ENCODE peak calls at places on chromosomes 13 and 19, in eight cellular contexts. L is colonic mucosa, U is fibroblast of lung, H is heart left ventricle, X is Panc1, G is cardiac muscle cell, O is thoracic aorta, K is spleen. Z is an unnamed sample. For H3K9me3, the result is how much of the 10 kb centered on the place peaks cover.

GRCh38 chr13:109778102-109778542 is 8.3 kb downstream of the IRS2 start:
- DNase-seq in X (peak), G (no peak), H (no peak), O (no peak), U (no peak), L (peak), K (no peak), Z (peak)

GRCh38 chr13:41311607-41312500 is 787 bp downstream of the NAA16 start:
- DNase-seq in G (peak), X (no peak), H (peak), U (peak), O (peak), K (peak), L (peak), Z (peak)

GRCh38 chr13:36945078-36945477 is 25.0 kb upstream of the SMAD9 start:
- DNase-seq in H (no peak), X (no peak), O (no peak), L (no peak), G (no peak), K (no peak), U (no peak), Z (no peak)

GRCh38 chr13:83549671-83550070 is 332.6 kb downstream of the SLITRK1 start:
- DNase-seq in O (no peak), K (no peak), G (no peak), U (no peak), H (no peak), L (no peak), X (no peak), Z (no peak)

GRCh38 chr13:44685641-44686040 is 109.5 kb upstream of the TSC22D1 start:
- DNase-seq in H (no peak), G (no peak), X (no peak), L (no peak), U (no peak), O (no peak), K (no peak), Z (no peak)

GRCh38 chr13:77305276-77305675 is 21.6 kb downstream of the MYCBP2 start:
- DNase-seq in O (no peak), L (no peak), K (no peak), U (no peak), G (no peak), X (no peak), H (no peak), Z (no peak)

GRCh38 chr19:3692141-3693029 is 7.9 kb downstream of the PIP5K1C start:
- DNase-seq in X (no peak), O (no peak), K (no peak), U (no peak), H (no peak), L (no peak), G (no peak), Z (peak)

GRCh38 chr19:55654833-55655647 is at the start of gene U2AF2:
- DNase-seq in O (peak), X (no peak), G (peak), U (peak), H (peak), K (peak), L (peak), Z (peak)

GRCh38 chr13:46317120-46317519 is 69.9 kb downstream of the RUBCNL start:
- DNase-seq in U (peak), H (no peak), O (no peak), L (no peak), G (no peak), K (no peak), X (no peak), Z (no peak)

GRCh38 chr13:21639604-21640003 is 31.3 kb upstream of the FGF9 start:
- DNase-seq in U (no peak), K (no peak), O (no peak), H (no peak), L (no peak), G (no peak), X (no peak), Z (no peak)

GRCh38 chr13:99281811-99282263 is 23.7 kb upstream of the GPR18 start:
- DNase-seq in L (peak), H (peak), U (no peak), G (no peak), K (peak), O (peak), X (no peak), Z (no peak)

GRCh38 chr19:2129486-2129885 is 21.9 kb downstream of the AP3D1 start:
- DNase-seq in H (no peak), K (no peak), G (no peak), L (no peak), U (no peak), O (no peak), X (no peak), Z (no peak)

GRCh38 chr13:45362939-45363338 is 22.0 kb upstream of the TPT1 start:
- DNase-seq in L (no peak), K (no peak), H (no peak), O (no peak), U (no peak), G (no peak), X (no peak), Z (no peak)

GRCh38 chr13:103157434-103158145 is 91.4 kb upstream of the SLC10A2 start:
- DNase-seq in G (no peak), K (no peak), X (no peak), U (no peak), L (no peak), H (no peak), O (no peak), Z (no peak)

GRCh38 chr19:48319647-48320537 is 5.5 kb upstream of the EMP3 start:
- DNase-seq in G (peak), U (peak), L (peak), H (peak), X (no peak), O (peak), K (peak), Z (peak)

GRCh38 chr13:64239372-64239771 is 2823.7 kb upstream of the PCDH20 start:
- DNase-seq in U (peak), X (no peak), O (no peak), K (no peak), H (no peak), G (no peak), L (no peak), Z (no peak)

GRCh38 chr13:99198630-99199029 is 2.0 kb upstream of the UBAC2 start:
- DNase-seq in G (no peak), U (no peak), L (peak), O (no peak), H (no peak), X (no peak), K (no peak), Z (no peak)

GRCh38 chr13:31322702-31323101 is 122.9 kb downstream of the B3GLCT start:
- DNase-seq in U (no peak), K (no peak), L (no peak), H (no peak), O (no peak), X (no peak), G (no peak), Z (no peak)

GRCh38 chr19:54094601-54095000 is 6.0 kb downstream of the OSCAR start:
- DNase-seq in L (no peak), G (no peak), K (no peak), O (no peak), H (no peak), U (no peak), X (no peak), Z (no peak)

GRCh38 chr19:23913931-23914330 is 755 bp upstream of the ZNF726 start:
- DNase-seq in U (no peak), L (no peak), X (no peak), K (no peak), O (no peak), G (no peak), H (no peak), Z (no peak)
- H3K4me3 ChIP-seq in U (no peak), L (peak), X (peak), K (no peak), O (peak), G (no peak), H (peak), Z (peak)

DNA sequence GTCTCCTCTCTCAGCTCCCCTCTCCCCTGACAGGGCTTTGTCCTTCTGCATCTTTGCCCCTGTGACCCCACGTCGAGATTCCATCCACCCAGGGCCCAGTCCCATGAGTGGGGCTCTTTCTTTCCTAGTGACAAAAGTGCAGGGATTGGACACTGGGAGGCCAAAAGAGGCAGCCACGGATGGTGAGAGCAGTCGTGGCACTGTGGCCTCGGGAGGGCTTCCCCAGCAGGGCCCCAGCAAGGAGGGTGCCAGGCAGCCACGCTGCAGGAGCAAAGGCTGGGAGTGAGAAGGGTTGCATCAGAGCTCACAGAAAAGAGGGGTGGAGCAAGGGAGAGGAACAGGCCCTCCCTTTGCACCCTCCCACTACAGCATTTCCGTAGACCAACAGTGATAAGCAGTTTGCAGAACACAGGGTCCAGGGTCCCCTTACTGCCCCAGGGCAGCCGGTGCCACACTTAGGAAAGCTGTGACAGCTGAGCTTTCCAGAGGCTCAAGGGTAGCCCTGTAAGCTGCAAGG is 4.9 kb downstream of the ZSCAN1 start:
- DNase-seq in H (no peak), U (no peak), G (peak), K (no peak), L (no peak), X (no peak), O (no peak), Z (no peak)
- H3K9me3 ChIP-seq in H (under half), U (under half), G (under half), K (under half), L (under half), X (under half), O (under half), Z (under half)

GRCh38 chr13:27922974-27923612 is 3.3 kb downstream of the PDX1 start:
- DNase-seq in K (no peak), L (no peak), G (no peak), H (no peak), U (no peak), O (no peak), X (no peak), Z (no peak)
- H3K4me3 ChIP-seq in K (no peak), L (no peak), G (no peak), H (no peak), U (no peak), O (no peak), X (no peak), Z (no peak)

GRCh38 chr19:42226886-42227285 is 6.8 kb downstream of the ZNF526 start:
- DNase-seq in G (no peak), O (no peak), K (no peak), X (no peak), H (no peak), L (no peak), U (no peak), Z (no peak)
- H3K9me3 ChIP-seq in G (under half), O (under half), K (under half), X (under half), H (under half), L (under half), U (under half), Z (under half)

DNA sequence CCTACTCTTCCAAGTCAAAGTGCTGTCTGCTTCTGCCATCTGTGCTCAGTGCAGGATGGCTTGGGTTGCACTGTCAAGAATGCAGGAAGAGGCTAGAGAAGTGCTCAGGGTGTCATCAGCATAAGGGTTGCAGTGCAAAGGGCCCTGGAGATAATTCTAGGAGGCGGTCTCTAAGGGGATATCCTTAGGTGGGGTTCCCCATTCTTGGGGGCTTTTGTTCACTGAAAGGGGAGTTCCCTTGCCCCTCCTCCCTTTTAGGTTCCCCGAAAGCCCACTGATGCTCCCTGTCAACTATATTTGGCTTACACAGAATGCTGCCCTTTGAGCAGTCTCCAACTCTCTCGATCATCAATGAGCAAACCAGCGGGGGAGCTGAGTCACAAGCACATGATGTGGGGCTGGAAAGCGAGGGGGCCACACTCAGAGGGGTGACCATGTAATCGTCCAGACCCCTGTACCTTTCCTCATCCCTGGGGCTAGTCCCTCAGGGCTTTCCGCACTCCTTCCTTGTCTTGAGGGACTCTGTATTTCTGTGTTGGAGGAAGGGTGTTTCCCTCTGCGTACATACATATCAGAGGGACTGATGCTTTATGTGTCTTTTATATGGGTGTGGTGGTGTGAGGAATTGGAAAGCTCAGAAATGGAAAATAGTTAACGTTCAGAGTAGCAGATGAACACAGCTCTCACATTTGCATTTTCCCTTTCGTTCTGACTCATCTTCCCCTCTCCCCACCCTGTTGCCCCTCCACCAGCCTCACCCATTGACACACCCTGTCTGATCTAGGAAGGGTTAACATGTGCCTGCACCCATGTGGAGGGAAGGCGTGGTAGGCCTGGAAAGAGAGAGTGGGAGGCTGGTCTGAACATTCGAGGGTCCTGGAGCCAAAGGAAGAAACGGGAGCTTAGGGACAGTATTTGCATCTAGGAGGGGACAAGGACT is 6.7 kb downstream of the ZBTB32 start:
- DNase-seq in H (no peak), X (no peak), G (no peak), L (no peak), U (no peak), O (no peak), K (no peak), Z (no peak)
- H3K4me3 ChIP-seq in H (no peak), X (no peak), G (no peak), L (no peak), U (no peak), O (no peak), K (no peak), Z (no peak)

GRCh38 chr19:52028027-52028779 is at the start of gene ZNF614:
- DNase-seq in K (peak), L (peak), O (peak), X (peak), U (peak), G (peak), H (peak), Z (peak)

GRCh38 chr19:52028780-52029123 is 573 bp upstream of the ZNF614 start:
- DNase-seq in G (no peak), O (no peak), H (no peak), X (no peak), U (no peak), L (no peak), K (no peak), Z (no peak)

GRCh38 chr19:52039169-52039568 is 9.5 kb downstream of the ZNF432 start:
- DNase-seq in X (no peak), U (no peak), G (no peak), O (no peak), L (no peak), K (no peak), H (no peak), Z (no peak)

DNA sequence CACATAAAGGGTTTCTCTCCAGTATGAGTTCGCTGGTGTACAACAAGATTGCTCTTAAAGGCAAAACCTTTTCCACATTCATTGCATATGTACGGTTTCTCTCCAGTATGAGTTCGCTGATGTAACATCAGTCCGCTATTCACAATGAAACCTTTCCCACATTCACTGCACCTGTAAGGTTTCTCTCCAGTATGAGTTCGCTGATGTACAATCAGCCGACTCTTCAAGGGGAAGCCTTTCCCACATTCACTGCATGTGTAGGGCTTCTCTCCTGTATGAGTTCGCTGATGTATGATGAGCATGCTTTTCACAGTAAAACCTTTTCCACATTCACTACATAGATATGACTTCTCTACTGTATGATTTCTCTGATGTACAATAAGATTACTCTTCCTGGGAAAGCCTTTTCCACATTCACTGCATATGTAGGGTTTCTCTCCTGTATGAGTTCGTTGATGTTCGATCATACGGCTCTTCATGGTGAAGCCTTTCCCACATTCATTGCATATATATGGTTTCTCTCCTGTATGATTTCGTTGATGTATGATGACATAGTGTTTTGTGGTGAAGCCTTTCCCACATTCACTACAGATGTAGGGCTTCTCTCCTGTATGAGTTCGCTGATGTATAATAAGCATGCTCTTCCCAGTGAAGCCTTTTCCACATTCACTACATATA is 6.0 kb upstream of the ZNF614 start:
- DNase-seq in X (no peak), O (no peak), U (peak), H (no peak), L (no peak), K (no peak), G (no peak), Z (no peak)
- H3K9me3 ChIP-seq in X (under half), O (half or more), U (under half), H (half or more), L (under half), K (half or more), G (under half), Z (under half)

GRCh38 chr19:10976200-10976892 is 15.5 kb downstream of the SMARCA4 start:
- DNase-seq in G (no peak), O (no peak), X (no peak), U (no peak), K (no peak), H (no peak), L (no peak), Z (no peak)
- H3K4me3 ChIP-seq in G (no peak), O (peak), X (no peak), U (peak), K (no peak), H (peak), L (no peak), Z (no peak)

GRCh38 chr19:56811480-56811879 is 29.0 kb downstream of the PEG3 start:
- DNase-seq in G (no peak), U (no peak), X (no peak), O (no peak), H (no peak), K (no peak), L (no peak), Z (no peak)
- H3K9me3 ChIP-seq in G (under half), U (under half), X (under half), O (under half), H (under half), K (under half), L (under half), Z (under half)

GRCh38 chr19:18760440-18761383 is 30.4 kb downstream of the COMP start:
- DNase-seq in U (no peak), X (no peak), G (no peak), H (no peak), L (no peak), O (no peak), K (no peak), Z (no peak)

GRCh38 chr19:18761531-18762110 is 29.5 kb downstream of the COMP start:
- DNase-seq in X (no peak), G (no peak), K (no peak), L (no peak), O (no peak), U (no peak), H (no peak), Z (no peak)

GRCh38 chr19:18759435-18760426 is 31.4 kb downstream of the COMP start:
- DNase-seq in G (no peak), O (no peak), K (no peak), L (no peak), H (no peak), X (no peak), U (no peak), Z (no peak)

GRCh38 chr19:18754501-18754900 is 36.6 kb downstream of the COMP start:
- DNase-seq in O (no peak), G (no peak), L (no peak), U (no peak), K (no peak), H (no peak), X (no peak), Z (no peak)

DNA sequence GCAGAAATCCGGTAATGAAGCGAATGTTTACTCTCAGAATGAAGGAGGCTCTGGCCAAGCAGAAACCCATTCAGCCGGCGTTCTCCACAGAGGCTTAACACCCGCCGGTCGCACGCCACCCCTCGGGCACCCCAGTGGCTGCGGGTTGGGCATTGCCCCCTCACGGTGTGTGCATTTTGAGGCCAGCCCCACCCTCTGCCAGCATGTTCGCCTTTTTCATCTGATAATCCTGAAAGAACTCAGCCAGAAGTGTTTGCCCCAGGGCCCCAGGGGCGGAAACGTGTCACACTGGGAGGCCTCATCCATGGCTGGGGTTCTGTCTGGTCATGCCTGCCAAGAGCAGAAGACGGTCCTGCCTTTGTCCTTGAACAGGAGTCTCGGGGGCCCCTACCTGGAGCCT is 34.2 kb downstream of the COMP start:
- DNase-seq in K (no peak), O (no peak), L (no peak), G (no peak), H (no peak), U (no peak), X (no peak), Z (no peak)
- H3K4me3 ChIP-seq in K (no peak), O (no peak), L (no peak), G (no peak), H (no peak), U (no peak), X (no peak), Z (no peak)

Z was measured in SJCRH30.